ENCODE peak calls at places on chromosomes 6 and 20, in nine cellular contexts. B, P, Y, I, H, O, D, R and N are unnamed samples.

GRCh38 chr20:63052571-63053429 is 46.0 kb upstream of the BHLHE23 start:
- DNase-seq in B (no peak), P (no peak), Y (no peak), I (no peak), H (no peak), O (no peak), D (no peak), R (no peak), N (no peak)

GRCh38 chr6:4346659-4347333 is 211.4 kb upstream of the ECI2 start:
- DNase-seq in B (no peak), P (no peak), Y (no peak), I (no peak), H (no peak), O (no peak), D (no peak), R (no peak), N (peak)

GRCh38 chr6:31576897-31577341 is 1.6 kb downstream of the TNF start:
- DNase-seq in B (no peak), P (no peak), Y (no peak), I (no peak), H (no peak), O (no peak), D (no peak), R (peak), N (no peak)

GRCh38 chr6:127198549-127198948 is 68.1 kb upstream of the RNF146 start:
- DNase-seq in B (no peak), P (no peak), Y (no peak), I (no peak), H (no peak), O (no peak), D (peak), R (no peak), N (no peak)

GRCh38 chr6:164870175-164870574 is 439.2 kb downstream of the C6orf118 start:
- DNase-seq in B (no peak), P (no peak), Y (no peak), I (no peak), H (no peak), O (no peak), D (no peak), R (no peak), N (peak)

GRCh38 chr20:8036771-8037170 is 17.2 kb upstream of the TMX4 start:
- DNase-seq in B (no peak), P (no peak), Y (no peak), I (no peak), H (no peak), O (no peak), D (no peak), R (peak), N (no peak)

GRCh38 chr6:101876431-101876830 is 482.9 kb downstream of the GRIK2 start:
- DNase-seq in B (no peak), P (no peak), Y (no peak), I (no peak), H (no peak), O (no peak), D (no peak), R (no peak), N (peak)

GRCh38 chr6:112231609-112232060 is 22.7 kb downstream of the LAMA4 start:
- DNase-seq in B (no peak), P (no peak), Y (no peak), I (no peak), H (no peak), O (no peak), D (peak), R (no peak), N (no peak)

GRCh38 chr6:124795879-124796838 is 166.1 kb upstream of the RNF217 start:
- DNase-seq in B (no peak), P (no peak), Y (peak), I (no peak), H (no peak), O (peak), D (peak), R (no peak), N (peak)

GRCh38 chr6:170074907-170075306 is 216.0 kb downstream of the DLL1 start:
- DNase-seq in B (no peak), P (no peak), Y (no peak), I (no peak), H (no peak), O (no peak), D (no peak), R (no peak), N (no peak)

GRCh38 chr6:11198663-11199603 is 33.5 kb downstream of the NEDD9 start:
- DNase-seq in B (no peak), P (no peak), Y (no peak), I (no peak), H (no peak), O (no peak), D (no peak), R (peak), N (no peak)

GRCh38 chr6:166940643-166941068 is 15.7 kb downstream of the RNASET2 start:
- DNase-seq in B (no peak), P (no peak), Y (no peak), I (no peak), H (no peak), O (no peak), D (peak), R (no peak), N (peak)

GRCh38 chr20:17228624-17229061 is 1.8 kb downstream of the PCSK2 start:
- DNase-seq in B (no peak), P (no peak), Y (no peak), I (no peak), H (no peak), O (no peak), D (no peak), R (no peak), N (no peak)

GRCh38 chr6:144284753-144285547 is at the start of gene UTRN:
- DNase-seq in B (peak), P (peak), Y (peak), I (no peak), H (peak), O (peak), D (peak), R (peak), N (peak)

GRCh38 chr20:59015411-59015810 is 3.8 kb upstream of the TUBB1 start:
- DNase-seq in B (no peak), P (no peak), Y (no peak), I (no peak), H (no peak), O (no peak), D (no peak), R (peak), N (no peak)

GRCh38 chr20:23150304-23151007 is 64.3 kb upstream of the CD93 start:
- DNase-seq in B (no peak), P (no peak), Y (no peak), I (no peak), H (no peak), O (no peak), D (no peak), R (peak), N (no peak)

GRCh38 chr6:15970517-15970916 is 158.4 kb upstream of the MYLIP start:
- DNase-seq in B (no peak), P (no peak), Y (no peak), I (no peak), H (no peak), O (no peak), D (no peak), R (no peak), N (no peak)

GRCh38 chr20:6162239-6162638 is 39.4 kb upstream of the FERMT1 start:
- DNase-seq in B (no peak), P (no peak), Y (peak), I (no peak), H (no peak), O (no peak), D (peak), R (no peak), N (peak)

GRCh38 chr6:34082348-34082747 is 63.5 kb downstream of the GRM4 start:
- DNase-seq in B (no peak), P (no peak), Y (no peak), I (no peak), H (no peak), O (no peak), D (no peak), R (no peak), N (no peak)

GRCh38 chr6:128519132-128519930 is 1.1 kb downstream of the PTPRK start:
- DNase-seq in B (peak), P (peak), Y (no peak), I (no peak), H (peak), O (no peak), D (peak), R (peak), N (peak)

GRCh38 chr6:10412165-10412947 is 2.5 kb downstream of the TFAP2A start:
- DNase-seq in B (peak), P (no peak), Y (no peak), I (no peak), H (peak), O (peak), D (no peak), R (peak), N (peak)

GRCh38 chr6:149642829-149643580 is 5.5 kb downstream of the KATNA1 start:
- DNase-seq in B (no peak), P (no peak), Y (no peak), I (no peak), H (no peak), O (no peak), D (peak), R (no peak), N (no peak)

GRCh38 chr6:2000962-2001361 is 244.4 kb downstream of the GMDS start:
- DNase-seq in B (no peak), P (no peak), Y (no peak), I (no peak), H (no peak), O (no peak), D (no peak), R (no peak), N (no peak)

GRCh38 chr20:59666586-59666985 is 62.2 kb downstream of the PHACTR3 start:
- DNase-seq in B (no peak), P (no peak), Y (no peak), I (no peak), H (no peak), O (no peak), D (no peak), R (peak), N (no peak)

GRCh38 chr6:40585661-40586269 is 1.4 kb downstream of the LRFN2 start:
- DNase-seq in B (peak), P (no peak), Y (no peak), I (no peak), H (no peak), O (no peak), D (no peak), R (no peak), N (peak)

GRCh38 chr20:39886650-39887190 is 802.3 kb downstream of the MAFB start:
- DNase-seq in B (peak), P (no peak), Y (peak), I (no peak), H (no peak), O (no peak), D (no peak), R (no peak), N (no peak)

GRCh38 chr20:18524646-18525045 is 16.9 kb downstream of the SEC23B start:
- DNase-seq in B (no peak), P (no peak), Y (no peak), I (no peak), H (no peak), O (peak), D (peak), R (no peak), N (no peak)

GRCh38 chr6:152401978-152402377 is 235.2 kb downstream of the SYNE1 start:
- DNase-seq in B (no peak), P (no peak), Y (no peak), I (no peak), H (no peak), O (no peak), D (no peak), R (no peak), N (peak)

GRCh38 chr20:5061209-5061608 is 58.5 kb downstream of the PCNA start:
- DNase-seq in B (peak), P (no peak), Y (no peak), I (no peak), H (no peak), O (no peak), D (peak), R (no peak), N (no peak)

GRCh38 chr6:15763827-15764226 is 101.0 kb upstream of the DTNBP1 start:
- DNase-seq in B (no peak), P (no peak), Y (peak), I (no peak), H (peak), O (peak), D (peak), R (no peak), N (peak)

GRCh38 chr6:140153703-140154102 is 779.3 kb upstream of the CITED2 start:
- DNase-seq in B (no peak), P (no peak), Y (no peak), I (no peak), H (no peak), O (no peak), D (peak), R (no peak), N (no peak)

GRCh38 chr20:38466171-38466570 is 6.5 kb upstream of the RALGAPB start:
- DNase-seq in B (no peak), P (no peak), Y (no peak), I (no peak), H (no peak), O (no peak), D (no peak), R (no peak), N (no peak)

GRCh38 chr6:33592595-33593413 is 12.7 kb upstream of the BAK1 start:
- DNase-seq in B (peak), P (no peak), Y (no peak), I (no peak), H (peak), O (no peak), D (no peak), R (peak), N (peak)

GRCh38 chr20:45629496-45630100 is at the start of gene WFDC10A:
- DNase-seq in B (peak), P (peak), Y (no peak), I (no peak), H (peak), O (peak), D (peak), R (no peak), N (peak)

GRCh38 chr6:169800668-169801395 is 49.4 kb downstream of the ERMARD start:
- DNase-seq in B (peak), P (no peak), Y (no peak), I (no peak), H (peak), O (no peak), D (peak), R (peak), N (peak)